ENCODE peak calls at places on chromosomes 4 and X, in four cellular contexts. One of them, this sample, is unnamed.

GRCh38 chr4:30721353-30722091 is 1.4 kb downstream of the PCDH7 start:
- DNase-seq in A549: peak
- DNase-seq in upper lobe of right lung: peak
- DNase-seq in foreskin fibroblast: peak
- DNase-seq in this sample: peak

GRCh38 chrX:66731398-66731797 is 92.5 kb upstream of the EDA2R start:
- DNase-seq in A549: peak
- DNase-seq in upper lobe of right lung: no peak
- DNase-seq in foreskin fibroblast: peak
- DNase-seq in this sample: no peak

GRCh38 chr4:168685136-168685535 is 188.3 kb downstream of the PALLD start:
- DNase-seq in A549: no peak
- DNase-seq in upper lobe of right lung: no peak
- DNase-seq in foreskin fibroblast: no peak
- DNase-seq in this sample: no peak

GRCh38 chr4:75432683-75433082 is 81.5 kb downstream of the RCHY1 start:
- DNase-seq in A549: peak
- DNase-seq in upper lobe of right lung: no peak
- DNase-seq in foreskin fibroblast: peak
- DNase-seq in this sample: no peak

GRCh38 chr4:27692098-27692679 is 831.5 kb downstream of the STIM2 start:
- DNase-seq in A549: no peak
- DNase-seq in upper lobe of right lung: no peak
- DNase-seq in foreskin fibroblast: no peak
- DNase-seq in this sample: no peak

GRCh38 chrX:39518451-39519212 is 579.1 kb downstream of the BCOR start:
- DNase-seq in A549: no peak
- DNase-seq in upper lobe of right lung: no peak
- DNase-seq in foreskin fibroblast: peak
- DNase-seq in this sample: no peak

GRCh38 chrX:147405764-147406163 is 506.0 kb upstream of the FMR1 start:
- DNase-seq in A549: no peak
- DNase-seq in upper lobe of right lung: no peak
- DNase-seq in foreskin fibroblast: no peak
- DNase-seq in this sample: no peak

GRCh38 chr4:112147697-112148096 is 2.4 kb downstream of the FAM241A start:
- DNase-seq in A549: no peak
- DNase-seq in upper lobe of right lung: no peak
- DNase-seq in foreskin fibroblast: peak
- DNase-seq in this sample: no peak

GRCh38 chr4:25879991-25880641 is 17.3 kb upstream of the SEL1L3 start:
- DNase-seq in A549: no peak
- DNase-seq in upper lobe of right lung: no peak
- DNase-seq in foreskin fibroblast: no peak
- DNase-seq in this sample: no peak

GRCh38 chr4:168388890-168389289 is 70.3 kb upstream of the DDX60 start:
- DNase-seq in A549: no peak
- DNase-seq in upper lobe of right lung: no peak
- DNase-seq in foreskin fibroblast: peak
- DNase-seq in this sample: no peak

GRCh38 chr4:14833053-14833452 is 169.2 kb upstream of the CPEB2 start:
- DNase-seq in A549: no peak
- DNase-seq in upper lobe of right lung: no peak
- DNase-seq in foreskin fibroblast: no peak
- DNase-seq in this sample: no peak

GRCh38 chr4:164509951-164510350 is 244.0 kb upstream of the SMIM31 start:
- DNase-seq in A549: no peak
- DNase-seq in upper lobe of right lung: no peak
- DNase-seq in foreskin fibroblast: no peak
- DNase-seq in this sample: no peak

GRCh38 chrX:118199997-118200396 is 83.4 kb upstream of the KLHL13 start:
- DNase-seq in A549: no peak
- DNase-seq in upper lobe of right lung: no peak
- DNase-seq in foreskin fibroblast: no peak
- DNase-seq in this sample: no peak

GRCh38 chrX:2859197-2859797 is 30.6 kb downstream of the GYG2 start:
- DNase-seq in A549: no peak
- DNase-seq in upper lobe of right lung: no peak
- DNase-seq in foreskin fibroblast: no peak
- DNase-seq in this sample: no peak

GRCh38 chr4:139711461-139711860 is 45.8 kb downstream of the MGST2 start:
- DNase-seq in A549: no peak
- DNase-seq in upper lobe of right lung: no peak
- DNase-seq in foreskin fibroblast: no peak
- DNase-seq in this sample: no peak
- H3K4me3 ChIP-seq in A549: no peak
- H3K4me3 ChIP-seq in upper lobe of right lung: no peak
- H3K4me3 ChIP-seq in foreskin fibroblast: no peak
- H3K4me3 ChIP-seq in this sample: no peak

GRCh38 chr4:106691749-106692148 is 323.2 kb upstream of the GIMD1 start:
- DNase-seq in A549: no peak
- DNase-seq in upper lobe of right lung: no peak
- DNase-seq in foreskin fibroblast: peak
- DNase-seq in this sample: no peak
- TF ChIP-seq CTCF in A549: no peak
- TF ChIP-seq CTCF in upper lobe of right lung: no peak
- TF ChIP-seq CTCF in foreskin fibroblast: peak
- TF ChIP-seq CTCF in this sample: no peak

GRCh38 chr4:80207172-80207583 is 9.9 kb downstream of the PRDM8 start:
- DNase-seq in A549: no peak
- DNase-seq in upper lobe of right lung: no peak
- DNase-seq in foreskin fibroblast: no peak
- DNase-seq in this sample: no peak
- H3K4me3 ChIP-seq in A549: no peak
- H3K4me3 ChIP-seq in upper lobe of right lung: no peak
- H3K4me3 ChIP-seq in foreskin fibroblast: no peak
- H3K4me3 ChIP-seq in this sample: no peak

DNA sequence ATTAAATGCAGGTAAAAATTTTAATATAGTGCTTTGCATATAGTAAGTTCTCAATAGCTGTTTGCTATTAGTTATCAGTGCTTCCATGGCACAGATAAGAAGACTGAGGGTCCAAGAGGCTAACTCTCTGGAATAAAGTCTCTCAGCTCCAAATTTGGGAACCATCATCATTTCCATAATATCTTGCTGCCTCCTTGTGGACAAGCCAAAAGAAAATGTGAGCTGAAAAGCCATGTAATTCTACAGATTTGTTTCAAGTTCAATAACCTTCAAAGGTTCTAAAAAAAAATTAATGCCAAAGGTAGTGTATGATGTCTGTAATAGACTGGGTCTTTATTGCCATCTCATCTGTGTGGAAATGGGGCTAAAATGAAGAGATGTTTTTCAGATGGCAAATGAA is 136.9 kb upstream of the VCX start:
- DNase-seq in A549: no peak
- DNase-seq in upper lobe of right lung: no peak
- DNase-seq in foreskin fibroblast: peak
- DNase-seq in this sample: no peak
- TF ChIP-seq CTCF in A549: no peak
- TF ChIP-seq CTCF in upper lobe of right lung: peak
- TF ChIP-seq CTCF in foreskin fibroblast: no peak
- TF ChIP-seq CTCF in this sample: peak

DNA sequence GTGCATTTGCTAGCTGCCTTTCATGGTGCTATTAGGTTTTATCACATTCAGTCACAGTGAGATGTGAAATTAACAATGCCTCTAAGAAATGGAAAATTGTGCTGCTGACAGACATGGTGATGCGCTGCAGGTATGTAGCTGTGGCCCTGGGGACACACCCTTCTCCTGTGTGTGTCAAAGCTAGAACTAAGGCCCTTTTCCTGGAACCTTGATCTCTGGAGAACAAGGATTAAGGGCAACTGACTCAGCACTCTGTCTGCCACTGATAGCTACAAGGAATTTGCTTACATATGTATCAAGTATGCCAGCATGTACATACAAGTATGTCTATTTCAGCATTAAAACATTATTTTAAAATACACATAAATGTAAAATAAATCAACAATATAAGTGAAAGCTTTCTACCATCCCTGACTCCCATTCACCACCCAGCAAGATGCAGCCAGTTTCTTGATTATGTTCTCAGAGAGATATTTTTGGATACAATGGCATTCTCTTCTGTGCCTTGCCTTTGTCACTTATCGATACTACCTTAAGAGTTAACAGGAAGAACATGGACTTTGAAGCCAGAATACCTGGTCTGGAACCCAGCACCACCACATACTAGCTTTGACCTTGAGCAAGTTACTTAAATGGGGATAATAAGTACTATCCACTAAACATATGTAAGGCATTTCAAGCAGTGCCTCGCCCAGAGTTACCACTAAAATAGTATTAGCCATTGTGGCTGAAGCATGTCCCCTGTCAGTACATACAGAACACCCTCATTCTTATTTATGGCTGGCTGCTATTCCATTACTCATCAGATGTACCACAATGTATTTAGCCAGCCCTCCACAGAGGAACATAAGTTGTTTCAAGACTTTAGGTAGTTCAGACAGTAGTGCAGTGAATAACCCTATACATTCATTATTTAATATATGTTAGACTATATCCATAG is 68.5 kb downstream of the NPNT start:
- DNase-seq in A549: no peak
- DNase-seq in upper lobe of right lung: no peak
- DNase-seq in foreskin fibroblast: peak
- DNase-seq in this sample: no peak
- H3K4me3 ChIP-seq in A549: no peak
- H3K4me3 ChIP-seq in upper lobe of right lung: no peak
- H3K4me3 ChIP-seq in foreskin fibroblast: no peak
- H3K4me3 ChIP-seq in this sample: no peak

GRCh38 chrX:11558972-11559371 is 106.7 kb downstream of the ARHGAP6 start:
- DNase-seq in A549: peak
- DNase-seq in upper lobe of right lung: peak
- DNase-seq in foreskin fibroblast: no peak
- DNase-seq in this sample: no peak
- TF ChIP-seq CTCF in A549: no peak
- TF ChIP-seq CTCF in upper lobe of right lung: peak
- TF ChIP-seq CTCF in foreskin fibroblast: peak
- TF ChIP-seq CTCF in this sample: peak

GRCh38 chr4:126752702-126753101 is 880.1 kb upstream of the INTU start:
- DNase-seq in A549: no peak
- DNase-seq in upper lobe of right lung: no peak
- DNase-seq in foreskin fibroblast: no peak
- DNase-seq in this sample: no peak
- H3K4me3 ChIP-seq in A549: no peak
- H3K4me3 ChIP-seq in upper lobe of right lung: no peak
- H3K4me3 ChIP-seq in foreskin fibroblast: no peak
- H3K4me3 ChIP-seq in this sample: no peak

DNA sequence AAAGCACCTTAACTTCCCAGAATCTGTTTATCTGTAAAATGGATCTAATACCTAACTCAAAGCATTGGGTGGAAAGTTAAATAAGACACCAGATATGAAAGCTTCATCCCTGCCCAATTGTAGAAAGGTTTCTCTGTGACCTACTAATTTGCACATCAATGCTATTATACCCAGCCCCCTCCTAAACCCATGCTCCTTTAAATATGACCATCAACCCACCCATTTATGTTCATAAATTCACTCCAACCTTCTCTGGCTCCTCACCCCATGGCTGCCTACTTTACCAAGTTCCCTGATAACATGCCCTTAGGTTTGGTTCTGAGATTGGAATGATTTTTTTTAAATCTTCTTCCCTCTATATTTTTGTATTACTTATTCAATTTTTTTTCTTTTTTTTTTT is 1.9 kb downstream of the LYAR start:
- DNase-seq in A549: no peak
- DNase-seq in upper lobe of right lung: no peak
- DNase-seq in foreskin fibroblast: no peak
- DNase-seq in this sample: no peak
- TF ChIP-seq CTCF in A549: no peak
- TF ChIP-seq CTCF in upper lobe of right lung: no peak
- TF ChIP-seq CTCF in foreskin fibroblast: no peak
- TF ChIP-seq CTCF in this sample: no peak

This sample was measured in GM06990.